ENCODE peak calls at places on chromosomes 4 and X, in ten cellular contexts. T is HCT116; L is GM23248; K is CD8-positive, alpha-beta T cell; M is colonic mucosa; N is stomach; Q is K562; G is ascending aorta; O is mesenchymal stem cell; J is mammary epithelial cell. W is an unnamed sample.

GRCh38 chr4:91840359-91840758 is 463.4 kb upstream of the GRID2 start:
- DNase-seq in Q (no peak), G (no peak), L (no peak), M (no peak), T (no peak), N (no peak), K (no peak), O (no peak), J (no peak), W (no peak)

GRCh38 chr4:123116412-123116811 is 194.0 kb upstream of the NUDT6 start:
- DNase-seq in T (no peak), L (peak; percentile 6), Q (no peak), G (no peak), J (peak; percentile 44), O (peak; percentile 78), M (no peak), K (no peak), N (no peak), W (no peak)

GRCh38 chrX:10048695-10049094 is 81.5 kb downstream of the CLDN34 start:
- DNase-seq in N (peak; percentile 26), K (no peak), O (no peak), M (no peak), Q (no peak), J (no peak), T (no peak), G (no peak), L (peak; percentile 8), W (no peak)

GRCh38 chrX:97060019-97060418 is 176.3 kb downstream of the RPA4 start:
- DNase-seq in O (no peak), Q (no peak), N (no peak), L (no peak), G (no peak), M (no peak), J (no peak), K (no peak), T (no peak), W (no peak)

GRCh38 chr4:304987-305680 is at the start of gene ZNF732:
- DNase-seq in G (no peak), N (no peak), L (peak; percentile 84), Q (no peak), J (peak; percentile 89), K (no peak), T (no peak), O (peak; percentile 85), M (peak; percentile 51), W (no peak)

GRCh38 chr4:166128452-166128851 is 255.4 kb downstream of the TLL1 start:
- DNase-seq in Q (no peak), L (no peak), J (peak; percentile 70), N (no peak), K (no peak), O (no peak), G (no peak), T (no peak), M (no peak), W (no peak)

GRCh38 chr4:88989990-88990389 is 67.0 kb downstream of the FAM13A start:
- DNase-seq in J (no peak), G (no peak), Q (no peak), L (peak; percentile 36), O (no peak), K (no peak), N (no peak), T (no peak), M (no peak), W (no peak)

GRCh38 chr4:173500841-173501591 is 29.0 kb downstream of the HAND2 start:
- DNase-seq in K (no peak), M (no peak), G (no peak), O (no peak), N (no peak), Q (no peak), J (no peak), T (no peak), L (no peak), W (no peak)

GRCh38 chr4:175961604-175962003 is 104.0 kb upstream of the WDR17 start:
- DNase-seq in G (no peak), T (no peak), L (no peak), K (no peak), M (no peak), N (no peak), Q (no peak), O (no peak), J (no peak), W (no peak)

GRCh38 chrX:57929373-57929772 is 19.1 kb upstream of the ZXDA start:
- DNase-seq in M (no peak), G (no peak), K (no peak), T (peak; percentile 8), L (peak; percentile 45), Q (no peak), O (peak; percentile 0), J (peak; percentile 26), N (no peak), W (no peak)

GRCh38 chr4:124737619-124738018 is 25.1 kb upstream of the ANKRD50 start:
- DNase-seq in L (peak; percentile 9), O (no peak), N (no peak), J (peak; percentile 40), K (no peak), Q (no peak), T (no peak), M (no peak), G (no peak), W (no peak)

GRCh38 chr4:185966997-185967775 is 101.8 kb upstream of the TLR3 start:
- DNase-seq in J (no peak), L (peak; percentile 13), M (no peak), T (no peak), N (no peak), K (no peak), O (no peak), G (no peak), Q (no peak), W (no peak)

GRCh38 chr4:99876946-99877345 is 17.3 kb downstream of the LAMTOR3 start:
- DNase-seq in M (no peak), G (no peak), N (no peak), L (no peak), J (no peak), K (no peak), T (no peak), O (no peak), Q (no peak), W (no peak)

GRCh38 chr4:99878604-99879003 is 15.6 kb downstream of the LAMTOR3 start:
- DNase-seq in G (no peak), O (no peak), T (no peak), M (no peak), L (no peak), J (no peak), Q (no peak), N (no peak), K (no peak), W (no peak)

GRCh38 chr4:99885063-99885664 is 9.1 kb downstream of the LAMTOR3 start:
- DNase-seq in G (no peak), J (peak; percentile 34), N (no peak), Q (peak; percentile 23), K (peak; percentile 20), T (peak; percentile 22), M (no peak), L (peak; percentile 61), O (peak; percentile 62), W (no peak)

GRCh38 chr4:99875073-99875472 is 19.2 kb downstream of the LAMTOR3 start:
- DNase-seq in K (no peak), L (no peak), J (no peak), O (no peak), M (no peak), N (no peak), Q (no peak), T (no peak), G (no peak), W (no peak)

DNA sequence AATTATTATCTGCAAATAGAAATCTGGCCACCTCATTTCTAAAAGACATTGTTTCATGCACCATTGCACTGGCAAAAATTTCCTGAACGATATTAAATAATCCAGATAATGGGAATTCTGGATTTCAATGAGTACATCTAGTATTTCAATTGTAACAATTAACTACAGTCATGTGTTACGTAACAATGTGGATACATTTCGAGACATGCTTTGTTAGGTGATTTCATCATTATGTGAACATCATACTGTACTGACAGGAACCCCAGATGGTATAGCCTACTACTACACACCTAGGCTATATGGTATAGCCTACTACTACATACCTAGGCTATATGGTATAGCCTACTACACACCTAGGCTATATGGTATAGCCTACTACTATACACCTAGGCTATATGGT is 14.8 kb downstream of the LAMTOR3 start:
- DNase-seq in O (no peak), J (peak; percentile 38), G (no peak), T (no peak), N (no peak), K (no peak), Q (no peak), L (no peak), M (no peak), W (no peak)
- H3K4me1 ChIP-seq in O (peaks cover 1% of the 10 kb centered on the region), J (no peaks in the 10 kb centered on the region), G (no peaks in the 10 kb centered on the region), T (no peaks in the 10 kb centered on the region), N (no peaks in the 10 kb centered on the region), K (no peaks in the 10 kb centered on the region), Q (no peaks in the 10 kb centered on the region), L (no peaks in the 10 kb centered on the region), M (no peaks in the 10 kb centered on the region), W (peaks cover 5% of the 10 kb centered on the region)

GRCh38 chr4:13918110-13918509 is 290.6 kb upstream of the BOD1L1 start:
- DNase-seq in N (no peak), T (no peak), J (peak; percentile 97), L (peak; percentile 99), M (peak; percentile 27), G (no peak), K (no peak), O (peak; percentile 97), Q (no peak), W (no peak)
- H3K4me1 ChIP-seq in N (no peaks in the 10 kb centered on the region), T (no peaks in the 10 kb centered on the region), J (peaks cover 52% of the 10 kb centered on the region), L (peaks cover 60% of the 10 kb centered on the region), M (no peaks in the 10 kb centered on the region), G (no peaks in the 10 kb centered on the region), K (no peaks in the 10 kb centered on the region), O (peaks cover 18% of the 10 kb centered on the region), Q (no peaks in the 10 kb centered on the region), W (peaks cover 3% of the 10 kb centered on the region)

DNA sequence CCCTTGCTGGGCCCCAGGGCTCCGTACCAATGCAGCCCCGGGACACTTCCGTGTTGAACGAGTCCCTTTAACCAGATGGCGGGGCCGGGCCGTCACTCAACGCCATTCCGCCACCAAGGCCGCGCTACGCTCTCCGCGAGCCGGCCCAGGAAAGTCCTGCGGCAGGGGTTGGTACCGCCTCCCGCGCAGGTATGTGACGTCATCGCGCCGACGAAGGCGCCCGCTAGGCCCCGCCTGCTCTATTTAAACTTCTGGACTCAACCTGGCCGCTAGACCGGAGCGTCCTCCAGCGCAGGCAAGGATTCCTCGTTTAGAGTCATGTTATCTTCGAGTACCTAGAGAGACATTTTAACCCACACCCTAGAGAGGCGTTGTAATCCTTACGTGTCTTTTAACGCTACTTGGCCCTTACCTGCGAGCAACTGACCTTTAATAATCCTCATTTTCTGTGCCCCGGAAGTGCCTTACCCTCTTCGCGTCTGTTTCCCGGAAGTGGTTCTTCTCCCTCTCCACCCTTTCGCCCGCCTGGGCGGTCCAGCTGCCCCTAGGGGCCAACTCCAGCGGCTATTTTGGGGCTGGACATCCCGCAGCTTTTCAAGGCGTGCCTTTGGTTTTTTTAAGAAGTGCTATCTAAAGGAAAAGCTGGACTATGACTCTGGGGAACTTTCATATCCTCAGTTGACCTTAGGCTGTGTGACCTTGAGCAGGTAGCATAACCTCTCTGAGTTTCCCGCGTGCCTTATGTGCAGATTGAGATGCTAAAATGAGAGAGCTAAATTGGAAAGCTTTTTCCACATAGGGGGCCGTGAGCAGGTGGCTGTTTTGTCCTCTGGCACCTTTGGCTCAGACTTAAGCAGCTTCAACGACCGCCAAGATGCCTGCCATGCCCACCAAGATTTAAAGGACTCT is at the start of gene PNPLA4:
- DNase-seq in K (peak; percentile 87), G (peak; percentile 83), J (peak; percentile 87), Q (peak; percentile 85), M (peak; percentile 92), T (peak; percentile 72), N (peak; percentile 93), O (peak; percentile 68), L (peak; percentile 68), W (peak; percentile 96)
- H3K4me1 ChIP-seq in K (peaks cover 8% of the 10 kb centered on the region), G (no peaks in the 10 kb centered on the region), J (peaks cover 13% of the 10 kb centered on the region), Q (peaks cover 3% of the 10 kb centered on the region), M (no peaks in the 10 kb centered on the region), T (no peaks in the 10 kb centered on the region), N (peaks cover 16% of the 10 kb centered on the region), O (peaks cover 2% of the 10 kb centered on the region), L (peaks cover 3% of the 10 kb centered on the region), W (peaks cover 7% of the 10 kb centered on the region)

GRCh38 chr4:169246957-169247396 is 23.8 kb downstream of the SH3RF1 start:
- DNase-seq in Q (no peak), M (no peak), T (no peak), L (no peak), G (no peak), N (no peak), J (no peak), K (no peak), O (no peak), W (no peak)
- H3K4me1 ChIP-seq in Q (no peaks in the 10 kb centered on the region), M (peaks cover 3% of the 10 kb centered on the region), T (peaks cover 35% of the 10 kb centered on the region), L (peaks cover 73% of the 10 kb centered on the region), G (no peaks in the 10 kb centered on the region), N (peaks cover 17% of the 10 kb centered on the region), J (peaks cover 33% of the 10 kb centered on the region), K (no peaks in the 10 kb centered on the region), O (peaks cover 5% of the 10 kb centered on the region), W (peaks cover 41% of the 10 kb centered on the region)